ENCODE peak calls at places on chromosomes 16 and 17, in seven cellular contexts. One of them, this sample, is unnamed.

GRCh38 chr16:84266451-84266850 is 26.6 kb upstream of the KCNG4 start:
- DNase-seq in C1 segment of cervical spinal cord: peak
- DNase-seq in stimulated activated CD4-positive, alpha-beta T cell treated with anti-CD3 and anti-CD28 coated beads, Interleukin-15, amount 100 ng/mL, for 48 hours: peak
- DNase-seq in brain pericyte: no peak
- DNase-seq in T-helper 2 cell: no peak
- DNase-seq in GM12864: peak
- DNase-seq in mucosa of descending colon: no peak
- DNase-seq in this sample: peak

GRCh38 chr17:17789410-17789809 is 47.4 kb downstream of the SREBF1 start:
- DNase-seq in brain pericyte: no peak
- DNase-seq in GM12864: no peak
- DNase-seq in stimulated activated CD4-positive, alpha-beta T cell treated with anti-CD3 and anti-CD28 coated beads, Interleukin-15, amount 100 ng/mL, for 48 hours: no peak
- DNase-seq in T-helper 2 cell: no peak
- DNase-seq in C1 segment of cervical spinal cord: no peak
- DNase-seq in mucosa of descending colon: no peak
- DNase-seq in this sample: no peak

GRCh38 chr17:40371261-40371929 is 6.9 kb upstream of the GJD3 start:
- DNase-seq in GM12864: peak
- DNase-seq in mucosa of descending colon: no peak
- DNase-seq in brain pericyte: no peak
- DNase-seq in stimulated activated CD4-positive, alpha-beta T cell treated with anti-CD3 and anti-CD28 coated beads, Interleukin-15, amount 100 ng/mL, for 48 hours: no peak
- DNase-seq in T-helper 2 cell: peak
- DNase-seq in C1 segment of cervical spinal cord: no peak
- DNase-seq in this sample: no peak

GRCh38 chr16:87586201-87586782 is 16.0 kb upstream of the JPH3 start:
- DNase-seq in T-helper 2 cell: no peak
- DNase-seq in stimulated activated CD4-positive, alpha-beta T cell treated with anti-CD3 and anti-CD28 coated beads, Interleukin-15, amount 100 ng/mL, for 48 hours: no peak
- DNase-seq in C1 segment of cervical spinal cord: no peak
- DNase-seq in mucosa of descending colon: no peak
- DNase-seq in brain pericyte: no peak
- DNase-seq in GM12864: no peak
- DNase-seq in this sample: no peak

GRCh38 chr17:48852251-48852650 is 21.4 kb downstream of the CALCOCO2 start:
- DNase-seq in T-helper 2 cell: no peak
- DNase-seq in mucosa of descending colon: no peak
- DNase-seq in GM12864: no peak
- DNase-seq in C1 segment of cervical spinal cord: no peak
- DNase-seq in brain pericyte: no peak
- DNase-seq in stimulated activated CD4-positive, alpha-beta T cell treated with anti-CD3 and anti-CD28 coated beads, Interleukin-15, amount 100 ng/mL, for 48 hours: no peak
- DNase-seq in this sample: no peak

GRCh38 chr17:44967026-44967906 is 837 bp downstream of the C1QL1 start:
- DNase-seq in stimulated activated CD4-positive, alpha-beta T cell treated with anti-CD3 and anti-CD28 coated beads, Interleukin-15, amount 100 ng/mL, for 48 hours: no peak
- DNase-seq in GM12864: no peak
- DNase-seq in mucosa of descending colon: no peak
- DNase-seq in T-helper 2 cell: no peak
- DNase-seq in C1 segment of cervical spinal cord: no peak
- DNase-seq in brain pericyte: no peak
- DNase-seq in this sample: no peak

GRCh38 chr16:80526418-80527061 is 14.3 kb upstream of the DYNLRB2 start:
- DNase-seq in C1 segment of cervical spinal cord: no peak
- DNase-seq in GM12864: peak
- DNase-seq in mucosa of descending colon: no peak
- DNase-seq in brain pericyte: peak
- DNase-seq in T-helper 2 cell: peak
- DNase-seq in stimulated activated CD4-positive, alpha-beta T cell treated with anti-CD3 and anti-CD28 coated beads, Interleukin-15, amount 100 ng/mL, for 48 hours: peak
- DNase-seq in this sample: no peak

GRCh38 chr16:27313422-27314160 is at the start of gene IL4R:
- DNase-seq in T-helper 2 cell: peak
- DNase-seq in C1 segment of cervical spinal cord: no peak
- DNase-seq in mucosa of descending colon: peak
- DNase-seq in stimulated activated CD4-positive, alpha-beta T cell treated with anti-CD3 and anti-CD28 coated beads, Interleukin-15, amount 100 ng/mL, for 48 hours: peak
- DNase-seq in brain pericyte: no peak
- DNase-seq in GM12864: no peak
- DNase-seq in this sample: no peak

GRCh38 chr17:869067-869466 is 86.9 kb downstream of the MRM3 start:
- DNase-seq in C1 segment of cervical spinal cord: no peak
- DNase-seq in brain pericyte: no peak
- DNase-seq in stimulated activated CD4-positive, alpha-beta T cell treated with anti-CD3 and anti-CD28 coated beads, Interleukin-15, amount 100 ng/mL, for 48 hours: no peak
- DNase-seq in T-helper 2 cell: no peak
- DNase-seq in GM12864: no peak
- DNase-seq in mucosa of descending colon: no peak
- DNase-seq in this sample: no peak

GRCh38 chr17:50677851-50678375 is 29.8 kb downstream of the ANKRD40 start:
- DNase-seq in C1 segment of cervical spinal cord: no peak
- DNase-seq in stimulated activated CD4-positive, alpha-beta T cell treated with anti-CD3 and anti-CD28 coated beads, Interleukin-15, amount 100 ng/mL, for 48 hours: no peak
- DNase-seq in GM12864: no peak
- DNase-seq in mucosa of descending colon: no peak
- DNase-seq in T-helper 2 cell: no peak
- DNase-seq in brain pericyte: no peak
- DNase-seq in this sample: no peak

GRCh38 chr17:5139454-5139725 is 23.6 kb downstream of the USP6 start:
- DNase-seq in T-helper 2 cell: no peak
- DNase-seq in GM12864: no peak
- DNase-seq in mucosa of descending colon: no peak
- DNase-seq in stimulated activated CD4-positive, alpha-beta T cell treated with anti-CD3 and anti-CD28 coated beads, Interleukin-15, amount 100 ng/mL, for 48 hours: no peak
- DNase-seq in brain pericyte: no peak
- DNase-seq in C1 segment of cervical spinal cord: no peak
- DNase-seq in this sample: no peak

GRCh38 chr16:68490829-68491575 is 42.7 kb upstream of the SMPD3 start:
- DNase-seq in T-helper 2 cell: no peak
- DNase-seq in stimulated activated CD4-positive, alpha-beta T cell treated with anti-CD3 and anti-CD28 coated beads, Interleukin-15, amount 100 ng/mL, for 48 hours: no peak
- DNase-seq in mucosa of descending colon: peak
- DNase-seq in C1 segment of cervical spinal cord: no peak
- DNase-seq in GM12864: peak
- DNase-seq in brain pericyte: no peak
- DNase-seq in this sample: no peak

GRCh38 chr16:72725643-72726042 is 322.3 kb downstream of the ZFHX3 start:
- DNase-seq in mucosa of descending colon: no peak
- DNase-seq in T-helper 2 cell: no peak
- DNase-seq in GM12864: no peak
- DNase-seq in brain pericyte: no peak
- DNase-seq in stimulated activated CD4-positive, alpha-beta T cell treated with anti-CD3 and anti-CD28 coated beads, Interleukin-15, amount 100 ng/mL, for 48 hours: no peak
- DNase-seq in C1 segment of cervical spinal cord: no peak
- DNase-seq in this sample: no peak

GRCh38 chr17:82313195-82314011 is 4.0 kb downstream of the CD7 start:
- DNase-seq in C1 segment of cervical spinal cord: no peak
- DNase-seq in mucosa of descending colon: no peak
- DNase-seq in T-helper 2 cell: no peak
- DNase-seq in GM12864: no peak
- DNase-seq in brain pericyte: no peak
- DNase-seq in stimulated activated CD4-positive, alpha-beta T cell treated with anti-CD3 and anti-CD28 coated beads, Interleukin-15, amount 100 ng/mL, for 48 hours: no peak
- DNase-seq in this sample: no peak

GRCh38 chr17:13741744-13742143 is 140.0 kb upstream of the HS3ST3A1 start:
- DNase-seq in brain pericyte: no peak
- DNase-seq in GM12864: no peak
- DNase-seq in mucosa of descending colon: no peak
- DNase-seq in C1 segment of cervical spinal cord: no peak
- DNase-seq in stimulated activated CD4-positive, alpha-beta T cell treated with anti-CD3 and anti-CD28 coated beads, Interleukin-15, amount 100 ng/mL, for 48 hours: no peak
- DNase-seq in T-helper 2 cell: no peak
- DNase-seq in this sample: no peak

GRCh38 chr17:64200080-64201042 is 62.7 kb downstream of the TEX2 start:
- DNase-seq in mucosa of descending colon: no peak
- DNase-seq in GM12864: no peak
- DNase-seq in brain pericyte: no peak
- DNase-seq in T-helper 2 cell: no peak
- DNase-seq in C1 segment of cervical spinal cord: no peak
- DNase-seq in stimulated activated CD4-positive, alpha-beta T cell treated with anti-CD3 and anti-CD28 coated beads, Interleukin-15, amount 100 ng/mL, for 48 hours: peak
- DNase-seq in this sample: no peak

GRCh38 chr17:17061516-17061915 is 19.3 kb downstream of the MPRIP start:
- DNase-seq in GM12864: no peak
- DNase-seq in mucosa of descending colon: no peak
- DNase-seq in stimulated activated CD4-positive, alpha-beta T cell treated with anti-CD3 and anti-CD28 coated beads, Interleukin-15, amount 100 ng/mL, for 48 hours: no peak
- DNase-seq in brain pericyte: no peak
- DNase-seq in C1 segment of cervical spinal cord: no peak
- DNase-seq in T-helper 2 cell: no peak
- DNase-seq in this sample: no peak

GRCh38 chr17:17669081-17669850 is 12.0 kb upstream of the RAI1 start:
- DNase-seq in C1 segment of cervical spinal cord: no peak
- DNase-seq in GM12864: no peak
- DNase-seq in mucosa of descending colon: no peak
- DNase-seq in T-helper 2 cell: no peak
- DNase-seq in brain pericyte: no peak
- DNase-seq in stimulated activated CD4-positive, alpha-beta T cell treated with anti-CD3 and anti-CD28 coated beads, Interleukin-15, amount 100 ng/mL, for 48 hours: no peak
- DNase-seq in this sample: no peak

GRCh38 chr16:67489401-67490083 is 6.2 kb upstream of the AGRP start:
- DNase-seq in mucosa of descending colon: no peak
- DNase-seq in brain pericyte: no peak
- DNase-seq in GM12864: no peak
- DNase-seq in T-helper 2 cell: no peak
- DNase-seq in C1 segment of cervical spinal cord: no peak
- DNase-seq in stimulated activated CD4-positive, alpha-beta T cell treated with anti-CD3 and anti-CD28 coated beads, Interleukin-15, amount 100 ng/mL, for 48 hours: no peak
- DNase-seq in this sample: no peak

GRCh38 chr16:78126662-78127061 is 27.2 kb downstream of the WWOX start:
- DNase-seq in brain pericyte: no peak
- DNase-seq in stimulated activated CD4-positive, alpha-beta T cell treated with anti-CD3 and anti-CD28 coated beads, Interleukin-15, amount 100 ng/mL, for 48 hours: no peak
- DNase-seq in C1 segment of cervical spinal cord: no peak
- DNase-seq in mucosa of descending colon: no peak
- DNase-seq in T-helper 2 cell: no peak
- DNase-seq in GM12864: no peak
- DNase-seq in this sample: no peak

GRCh38 chr17:81044764-81045589 is 10.0 kb downstream of the BAIAP2 start:
- DNase-seq in stimulated activated CD4-positive, alpha-beta T cell treated with anti-CD3 and anti-CD28 coated beads, Interleukin-15, amount 100 ng/mL, for 48 hours: no peak
- DNase-seq in mucosa of descending colon: peak
- DNase-seq in T-helper 2 cell: no peak
- DNase-seq in C1 segment of cervical spinal cord: peak
- DNase-seq in brain pericyte: no peak
- DNase-seq in GM12864: no peak
- DNase-seq in this sample: peak

GRCh38 chr17:21313320-21313719 is 28.8 kb downstream of the MAP2K3 start:
- DNase-seq in mucosa of descending colon: peak
- DNase-seq in brain pericyte: no peak
- DNase-seq in GM12864: no peak
- DNase-seq in stimulated activated CD4-positive, alpha-beta T cell treated with anti-CD3 and anti-CD28 coated beads, Interleukin-15, amount 100 ng/mL, for 48 hours: no peak
- DNase-seq in C1 segment of cervical spinal cord: no peak
- DNase-seq in T-helper 2 cell: no peak
- DNase-seq in this sample: no peak

GRCh38 chr17:20852541-20853370 is 190.1 kb downstream of the USP22 start:
- DNase-seq in GM12864: no peak
- DNase-seq in C1 segment of cervical spinal cord: peak
- DNase-seq in T-helper 2 cell: no peak
- DNase-seq in stimulated activated CD4-positive, alpha-beta T cell treated with anti-CD3 and anti-CD28 coated beads, Interleukin-15, amount 100 ng/mL, for 48 hours: no peak
- DNase-seq in mucosa of descending colon: no peak
- DNase-seq in brain pericyte: no peak
- DNase-seq in this sample: no peak

GRCh38 chr17:59155439-59156177 is at the start of gene PRR11:
- DNase-seq in mucosa of descending colon: peak
- DNase-seq in GM12864: peak
- DNase-seq in brain pericyte: no peak
- DNase-seq in stimulated activated CD4-positive, alpha-beta T cell treated with anti-CD3 and anti-CD28 coated beads, Interleukin-15, amount 100 ng/mL, for 48 hours: peak
- DNase-seq in C1 segment of cervical spinal cord: peak
- DNase-seq in T-helper 2 cell: peak
- DNase-seq in this sample: peak

GRCh38 chr16:85354623-85355514 is 242.6 kb upstream of the CIBAR2 start:
- DNase-seq in mucosa of descending colon: no peak
- DNase-seq in T-helper 2 cell: no peak
- DNase-seq in GM12864: no peak
- DNase-seq in brain pericyte: peak
- DNase-seq in C1 segment of cervical spinal cord: no peak
- DNase-seq in stimulated activated CD4-positive, alpha-beta T cell treated with anti-CD3 and anti-CD28 coated beads, Interleukin-15, amount 100 ng/mL, for 48 hours: no peak
- DNase-seq in this sample: no peak

GRCh38 chr17:61380217-61380835 is 19.3 kb upstream of the TBX2 start:
- DNase-seq in GM12864: no peak
- DNase-seq in C1 segment of cervical spinal cord: no peak
- DNase-seq in stimulated activated CD4-positive, alpha-beta T cell treated with anti-CD3 and anti-CD28 coated beads, Interleukin-15, amount 100 ng/mL, for 48 hours: no peak
- DNase-seq in mucosa of descending colon: no peak
- DNase-seq in T-helper 2 cell: no peak
- DNase-seq in brain pericyte: no peak
- DNase-seq in this sample: no peak

GRCh38 chr17:4221163-4221562 is 42.6 kb downstream of the ANKFY1 start:
- DNase-seq in GM12864: no peak
- DNase-seq in brain pericyte: no peak
- DNase-seq in stimulated activated CD4-positive, alpha-beta T cell treated with anti-CD3 and anti-CD28 coated beads, Interleukin-15, amount 100 ng/mL, for 48 hours: no peak
- DNase-seq in mucosa of descending colon: no peak
- DNase-seq in T-helper 2 cell: no peak
- DNase-seq in C1 segment of cervical spinal cord: no peak
- DNase-seq in this sample: no peak

GRCh38 chr16:51134876-51135275 is 16.2 kb downstream of the SALL1 start:
- DNase-seq in GM12864: no peak
- DNase-seq in T-helper 2 cell: no peak
- DNase-seq in C1 segment of cervical spinal cord: no peak
- DNase-seq in brain pericyte: no peak
- DNase-seq in mucosa of descending colon: no peak
- DNase-seq in stimulated activated CD4-positive, alpha-beta T cell treated with anti-CD3 and anti-CD28 coated beads, Interleukin-15, amount 100 ng/mL, for 48 hours: no peak
- DNase-seq in this sample: no peak

GRCh38 chr17:43651621-43652480 is 9.9 kb downstream of the MEOX1 start:
- DNase-seq in stimulated activated CD4-positive, alpha-beta T cell treated with anti-CD3 and anti-CD28 coated beads, Interleukin-15, amount 100 ng/mL, for 48 hours: no peak
- DNase-seq in GM12864: no peak
- DNase-seq in brain pericyte: no peak
- DNase-seq in mucosa of descending colon: no peak
- DNase-seq in C1 segment of cervical spinal cord: no peak
- DNase-seq in T-helper 2 cell: no peak
- DNase-seq in this sample: no peak

GRCh38 chr17:66228887-66229782 is at the start of gene APOH:
- DNase-seq in brain pericyte: no peak
- DNase-seq in GM12864: no peak
- DNase-seq in T-helper 2 cell: no peak
- DNase-seq in C1 segment of cervical spinal cord: no peak
- DNase-seq in stimulated activated CD4-positive, alpha-beta T cell treated with anti-CD3 and anti-CD28 coated beads, Interleukin-15, amount 100 ng/mL, for 48 hours: no peak
- DNase-seq in mucosa of descending colon: no peak
- DNase-seq in this sample: no peak

GRCh38 chr17:28258347-28258887 is 60.6 kb upstream of the TMEM97 start:
- DNase-seq in stimulated activated CD4-positive, alpha-beta T cell treated with anti-CD3 and anti-CD28 coated beads, Interleukin-15, amount 100 ng/mL, for 48 hours: no peak
- DNase-seq in T-helper 2 cell: no peak
- DNase-seq in GM12864: no peak
- DNase-seq in brain pericyte: no peak
- DNase-seq in mucosa of descending colon: no peak
- DNase-seq in C1 segment of cervical spinal cord: no peak
- DNase-seq in this sample: no peak

GRCh38 chr16:90019543-90020259 is 445 bp upstream of the DBNDD1 start:
- DNase-seq in C1 segment of cervical spinal cord: no peak
- DNase-seq in T-helper 2 cell: peak
- DNase-seq in brain pericyte: no peak
- DNase-seq in GM12864: no peak
- DNase-seq in mucosa of descending colon: no peak
- DNase-seq in stimulated activated CD4-positive, alpha-beta T cell treated with anti-CD3 and anti-CD28 coated beads, Interleukin-15, amount 100 ng/mL, for 48 hours: peak
- DNase-seq in this sample: no peak

GRCh38 chr16:22849517-22849916 is 35.6 kb downstream of the HS3ST2 start:
- DNase-seq in C1 segment of cervical spinal cord: no peak
- DNase-seq in GM12864: no peak
- DNase-seq in stimulated activated CD4-positive, alpha-beta T cell treated with anti-CD3 and anti-CD28 coated beads, Interleukin-15, amount 100 ng/mL, for 48 hours: no peak
- DNase-seq in T-helper 2 cell: no peak
- DNase-seq in mucosa of descending colon: no peak
- DNase-seq in brain pericyte: no peak
- DNase-seq in this sample: no peak

This sample was measured in glomerular endothelial cell.